ENCODE peak calls at places on chromosomes 2 and 18, in ten cellular contexts. T, W, V, S, U, E, I, Q, P and N are unnamed samples.

GRCh38 chr2:119252186-119253113 is 28.8 kb downstream of the STEAP3 start:
- DNase-seq in T (peak; percentile 87), W (peak; percentile 82), V (no peak), S (no peak), U (no peak), E (no peak), I (no peak), Q (peak; percentile 92), P (peak; percentile 97), N (no peak)

GRCh38 chr2:47029737-47030524 is 114.3 kb upstream of the MCFD2 start:
- DNase-seq in T (no peak), W (peak; percentile 64), V (no peak), S (no peak), U (no peak), E (no peak), I (no peak), Q (no peak), P (peak; percentile 60), N (no peak)

GRCh38 chr2:10303174-10303633 is 500 bp downstream of the HPCAL1 start:
- DNase-seq in T (no peak), W (no peak), V (no peak), S (peak; percentile 39), U (peak; percentile 66), E (peak; percentile 81), I (no peak), Q (no peak), P (no peak), N (no peak)

GRCh38 chr2:46540496-46541342 is 61.4 kb downstream of the TMEM247 start:
- DNase-seq in T (no peak), W (no peak), V (peak; percentile 53), S (no peak), U (no peak), E (no peak), I (no peak), Q (peak; percentile 65), P (peak; percentile 94), N (no peak)

GRCh38 chr2:873651-874580 is 76.7 kb upstream of the SNTG2 start:
- DNase-seq in T (no peak), W (no peak), V (no peak), S (no peak), U (no peak), E (no peak), I (no peak), Q (no peak), P (no peak), N (no peak)

GRCh38 chr2:217795706-217796465 is 206.9 kb downstream of the TNS1 start:
- DNase-seq in T (no peak), W (no peak), V (no peak), S (no peak), U (peak; percentile 51), E (no peak), I (no peak), Q (no peak), P (peak; percentile 60), N (no peak)

GRCh38 chr2:205585451-205586045 is 96.8 kb upstream of the NRP2 start:
- DNase-seq in T (no peak), W (no peak), V (no peak), S (no peak), U (no peak), E (no peak), I (no peak), Q (no peak), P (no peak), N (no peak)

GRCh38 chr18:10771053-10771709 is 245.4 kb downstream of the NAPG start:
- DNase-seq in T (no peak), W (peak; percentile 42), V (no peak), S (no peak), U (no peak), E (no peak), I (no peak), Q (no peak), P (no peak), N (no peak)

GRCh38 chr2:17621781-17622180 is 81.3 kb downstream of the VSNL1 start:
- DNase-seq in T (no peak), W (peak; percentile 68), V (no peak), S (no peak), U (no peak), E (no peak), I (no peak), Q (no peak), P (peak; percentile 82), N (no peak)

GRCh38 chr2:2644040-2644439 is 313.0 kb upstream of the MYT1L start:
- DNase-seq in T (no peak), W (no peak), V (no peak), S (no peak), U (no peak), E (no peak), I (no peak), Q (no peak), P (no peak), N (no peak)

GRCh38 chr2:70173520-70173919 is 17.3 kb downstream of the C2orf42 start:
- DNase-seq in T (no peak), W (no peak), V (no peak), S (no peak), U (no peak), E (no peak), I (no peak), Q (no peak), P (no peak), N (no peak)

GRCh38 chr18:75131455-75132000 is 77.4 kb downstream of the PTGR3 start:
- DNase-seq in T (no peak), W (no peak), V (no peak), S (no peak), U (peak; percentile 50), E (no peak), I (no peak), Q (no peak), P (peak; percentile 9), N (no peak)

GRCh38 chr2:224922142-224922727 is 120.0 kb downstream of the DOCK10 start:
- DNase-seq in T (no peak), W (no peak), V (no peak), S (no peak), U (no peak), E (no peak), I (no peak), Q (no peak), P (peak; percentile 36), N (no peak)

GRCh38 chr2:16130906-16131400 is 190.6 kb downstream of the MYCN start:
- DNase-seq in T (no peak), W (no peak), V (no peak), S (no peak), U (no peak), E (no peak), I (no peak), Q (no peak), P (no peak), N (no peak)

GRCh38 chr2:240986787-240987411 is 11.5 kb upstream of the SNED1 start:
- DNase-seq in T (no peak), W (no peak), V (peak; percentile 29), S (no peak), U (peak; percentile 88), E (no peak), I (peak; percentile 5), Q (peak; percentile 47), P (peak; percentile 87), N (no peak)

GRCh38 chr2:168192143-168192785 is 55.1 kb downstream of the STK39 start:
- DNase-seq in T (no peak), W (no peak), V (no peak), S (no peak), U (no peak), E (no peak), I (no peak), Q (no peak), P (no peak), N (no peak)

GRCh38 chr18:22800551-22800951 is 132.6 kb upstream of the RBBP8 start:
- DNase-seq in T (no peak), W (no peak), V (no peak), S (no peak), U (peak; percentile 68), E (no peak), I (no peak), Q (no peak), P (peak; percentile 6), N (no peak)

GRCh38 chr2:64092502-64092901 is 51.7 kb downstream of the PELI1 start:
- DNase-seq in T (no peak), W (no peak), V (no peak), S (no peak), U (no peak), E (no peak), I (no peak), Q (no peak), P (no peak), N (no peak)

GRCh38 chr18:22040527-22040926 is 128.9 kb upstream of the GATA6 start:
- DNase-seq in T (no peak), W (no peak), V (no peak), S (no peak), U (no peak), E (no peak), I (no peak), Q (no peak), P (no peak), N (no peak)

GRCh38 chr2:137168564-137168963 is 403.2 kb downstream of the THSD7B start:
- DNase-seq in T (no peak), W (peak; percentile 62), V (no peak), S (no peak), U (no peak), E (no peak), I (no peak), Q (no peak), P (peak; percentile 52), N (no peak)

GRCh38 chr2:23803965-23804542 is 122.9 kb downstream of the ATAD2B start:
- DNase-seq in T (no peak), W (no peak), V (peak; percentile 38), S (no peak), U (no peak), E (no peak), I (no peak), Q (no peak), P (peak; percentile 52), N (no peak)